ENCODE peak calls at places on chromosomes 4 and X, in six cellular contexts. H, G, D, P, C and Z are unnamed samples.

GRCh38 chrX:136762820-136763452 is 17.8 kb downstream of the ARHGEF6 start:
- DNase-seq in C (no peak), H (no peak), P (no peak), D (no peak), G (no peak), Z (no peak)

GRCh38 chr4:181951265-181951664 is 291.9 kb upstream of the TENM3 start:
- DNase-seq in H (no peak), P (no peak), G (no peak), C (no peak), D (no peak), Z (no peak)

GRCh38 chr4:111943796-111944203 is 201.5 kb upstream of the FAM241A start:
- DNase-seq in G (peak; percentile 78), D (peak; percentile 35), P (peak; percentile 47), C (peak; percentile 46), H (peak; percentile 53), Z (peak; percentile 62)

GRCh38 chr4:7186081-7186480 is 6.3 kb upstream of the SORCS2 start:
- DNase-seq in D (no peak), G (peak; percentile 72), C (no peak), H (no peak), P (no peak), Z (peak; percentile 55)

GRCh38 chr4:151184523-151185458 is 85.4 kb downstream of the RPS3A start:
- DNase-seq in G (no peak), C (peak; percentile 21), P (peak; percentile 31), H (no peak), D (no peak), Z (no peak)

GRCh38 chrX:3232262-3232950 is 114.0 kb downstream of the MXRA5 start:
- DNase-seq in C (no peak), H (no peak), P (no peak), D (no peak), G (no peak), Z (no peak)

GRCh38 chr4:120008957-120009356 is 57.7 kb downstream of the MAD2L1 start:
- DNase-seq in C (no peak), D (no peak), G (no peak), P (no peak), H (no peak), Z (no peak)

GRCh38 chr4:83490876-83491450 is 6.1 kb upstream of the ABRAXAS1 start:
- DNase-seq in G (peak; percentile 64), D (no peak), H (no peak), P (peak; percentile 50), C (no peak), Z (peak; percentile 80)

GRCh38 chr4:128228778-128229457 is 58.7 kb downstream of the PGRMC2 start:
- DNase-seq in C (no peak), H (no peak), P (peak; percentile 32), D (no peak), G (no peak), Z (no peak)

GRCh38 chr4:145012841-145013240 is 85.2 kb downstream of the ANAPC10 start:
- DNase-seq in H (no peak), D (no peak), C (peak; percentile 62), G (no peak), P (peak; percentile 41), Z (no peak)

GRCh38 chr4:40307627-40308497 is 27.3 kb upstream of the CHRNA9 start:
- DNase-seq in G (peak; percentile 37), C (no peak), H (peak; percentile 36), D (no peak), P (no peak), Z (no peak)

GRCh38 chr4:98608343-98608742 is 50.1 kb downstream of the TSPAN5 start:
- DNase-seq in D (no peak), C (no peak), G (no peak), H (no peak), P (no peak), Z (no peak)

GRCh38 chr4:84563002-84563401 is 19.9 kb upstream of the CDS1 start:
- DNase-seq in G (no peak), C (no peak), H (no peak), D (no peak), P (peak; percentile 65), Z (no peak)

GRCh38 chr4:85512446-85513205 is 37.7 kb downstream of the ARHGAP24 start:
- DNase-seq in D (no peak), C (no peak), G (no peak), H (no peak), P (no peak), Z (no peak)

GRCh38 chr4:77092832-77093800 is 17.3 kb upstream of the CCNI start:
- DNase-seq in C (peak; percentile 91), P (peak; percentile 40), H (no peak), G (no peak), D (no peak), Z (no peak)

GRCh38 chr4:114383721-114384120 is 214.9 kb upstream of the UGT8 start:
- DNase-seq in D (no peak), P (peak; percentile 69), G (no peak), C (peak; percentile 83), H (no peak), Z (no peak)

GRCh38 chrX:72129661-72130060 is 2.1 kb downstream of the RTL5 start:
- DNase-seq in G (no peak), D (no peak), C (no peak), P (no peak), H (no peak), Z (no peak)

GRCh38 chr4:2666722-2667247 is 89.4 kb downstream of the TNIP2 start:
- DNase-seq in G (no peak), H (no peak), C (no peak), D (no peak), P (no peak), Z (no peak)

GRCh38 chrX:104195489-104196084 is 29.3 kb downstream of the FAM199X start:
- DNase-seq in P (peak; percentile 70), G (peak; percentile 44), H (peak; percentile 18), C (peak; percentile 22), D (no peak), Z (peak; percentile 32)

GRCh38 chr4:185718578-185719492 is 93.2 kb downstream of the SORBS2 start:
- DNase-seq in C (no peak), D (no peak), G (no peak), H (no peak), P (no peak), Z (no peak)

GRCh38 chr4:113657834-113658233 is 103.7 kb downstream of the CAMK2D start:
- DNase-seq in G (no peak), C (peak; percentile 54), H (no peak), P (peak; percentile 75), D (no peak), Z (no peak)

GRCh38 chrX:27679281-27679680 is 89.1 kb downstream of the DCAF8L2 start:
- DNase-seq in D (no peak), G (no peak), P (peak; percentile 22), C (peak; percentile 36), H (no peak), Z (no peak)

GRCh38 chrX:147884958-147885357 is 26.8 kb upstream of the FMR1 start:
- DNase-seq in H (no peak), G (no peak), C (no peak), D (no peak), P (no peak), Z (no peak)

GRCh38 chrX:129957241-129958099 is 25.0 kb upstream of the BCORL1 start:
- DNase-seq in G (peak; percentile 87), D (peak; percentile 73), C (no peak), H (peak; percentile 68), P (peak; percentile 11), Z (peak; percentile 86)

GRCh38 chr4:178138491-178138890 is 696.3 kb upstream of the AGA start:
- DNase-seq in P (no peak), G (no peak), H (no peak), C (no peak), D (no peak), Z (no peak)

GRCh38 chr4:147550626-147551250 is 66.5 kb upstream of the TMEM184C start:
- DNase-seq in D (no peak), P (no peak), C (peak; percentile 65), G (no peak), H (no peak), Z (no peak)

GRCh38 chrX:39848900-39849299 is 248.9 kb downstream of the BCOR start:
- DNase-seq in H (no peak), D (no peak), P (peak; percentile 58), G (no peak), C (no peak), Z (no peak)

GRCh38 chr4:54539500-54540029 is 118.2 kb upstream of the KIT start:
- DNase-seq in P (no peak), C (no peak), G (peak; percentile 80), H (peak; percentile 50), D (peak; percentile 49), Z (peak; percentile 11)

GRCh38 chr4:52588097-52588496 is 71.0 kb downstream of the USP46 start:
- DNase-seq in P (peak; percentile 33), D (no peak), C (no peak), G (peak; percentile 68), H (no peak), Z (no peak)

GRCh38 chrX:20715176-20715575 is 448.5 kb upstream of the RPS6KA3 start:
- DNase-seq in C (no peak), H (no peak), P (no peak), D (no peak), G (no peak), Z (no peak)

GRCh38 chr4:4673070-4673469 is 131.2 kb upstream of the STX18 start:
- DNase-seq in G (peak; percentile 99), P (peak; percentile 69), H (peak; percentile 69), C (no peak), D (no peak), Z (peak; percentile 71)

DNA sequence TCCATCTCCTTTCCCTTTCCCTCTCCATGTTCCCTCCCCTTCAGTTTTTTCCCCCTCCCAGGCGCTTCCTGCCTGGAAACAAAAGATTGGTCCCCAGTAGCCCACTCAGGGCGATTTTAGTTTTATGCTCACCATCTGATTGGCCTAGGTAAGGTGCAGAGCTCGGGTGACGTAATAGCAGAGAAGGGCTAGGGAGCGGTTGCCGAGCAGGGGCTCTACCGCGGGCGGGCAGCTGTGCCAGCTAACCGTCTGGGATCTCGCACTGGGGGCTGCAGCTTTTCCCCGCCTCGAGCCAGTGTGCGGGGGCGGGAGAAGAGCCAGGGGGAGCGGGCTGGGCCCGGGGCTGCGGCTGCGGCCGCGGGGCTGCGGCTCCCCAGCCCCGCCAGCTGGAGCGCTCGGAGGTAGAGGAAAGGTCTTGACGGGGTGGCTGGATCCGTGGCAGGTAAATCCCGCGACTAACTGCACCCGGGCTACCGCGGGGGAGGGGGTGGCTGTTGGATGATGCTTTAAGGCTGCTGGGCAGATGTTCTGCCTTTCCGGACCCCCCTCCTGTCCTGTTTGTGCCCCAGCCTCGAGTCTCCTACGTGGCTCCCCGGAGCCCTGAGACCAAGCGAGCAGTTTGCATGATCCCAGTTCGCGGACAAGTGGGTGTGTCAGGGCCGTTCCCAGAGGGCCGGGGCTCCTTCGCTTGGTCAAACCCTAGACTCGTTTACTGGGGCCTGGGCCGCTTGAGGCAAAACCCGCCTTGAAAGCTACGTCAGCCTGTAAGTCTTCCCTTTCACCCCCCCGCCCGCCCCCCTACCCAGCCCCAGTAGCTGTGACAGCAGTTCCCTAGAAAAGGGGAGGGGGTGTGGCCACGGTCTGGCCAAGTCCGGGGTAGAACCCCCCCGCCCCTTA is at the start of gene PAK3:
- DNase-seq in C (peak; percentile 69), P (peak; percentile 65), H (peak; percentile 22), G (peak; percentile 72), D (no peak), Z (peak; percentile 92)
- H3K4me3 ChIP-seq in C (peak within 1 kb of the TSS; percentile 53), P (peak within 1 kb of the TSS; percentile 76), H (peak within 1 kb of the TSS; percentile 33), G (peak within 1 kb of the TSS; percentile 69), D (peak within 1 kb of the TSS; percentile 7), Z (peak within 1 kb of the TSS; percentile 61)

GRCh38 chrX:46637937-46638336 is 64.4 kb downstream of the CHST7 start:
- DNase-seq in G (no peak), C (peak; percentile 62), H (no peak), D (no peak), P (no peak), Z (no peak)
- H3K4me1 ChIP-seq in G (no peaks in the 10 kb centered on the region), C (no peaks in the 10 kb centered on the region), H (no peaks in the 10 kb centered on the region), D (peaks cover 1% of the 10 kb centered on the region), P (no peaks in the 10 kb centered on the region), Z (peaks cover 10% of the 10 kb centered on the region)

GRCh38 chr4:89285735-89286134 is 21.9 kb downstream of the GPRIN3 start:
- DNase-seq in G (no peak), D (no peak), P (no peak), C (no peak), H (no peak), Z (no peak)
- H3K4me3 ChIP-seq in G (no peak overlapping the region), D (no peak overlapping the region), P (no peak overlapping the region), C (no peak overlapping the region), H (no peak overlapping the region), Z (no peak overlapping the region)

GRCh38 chr4:152458801-152459302 is 77.0 kb downstream of the FBXW7 start:
- DNase-seq in G (no peak), P (no peak), D (no peak), H (no peak), C (no peak), Z (no peak)
- H3K4me1 ChIP-seq in G (peaks cover 1% of the 10 kb centered on the region), P (peaks cover 22% of the 10 kb centered on the region), D (no peaks in the 10 kb centered on the region), H (no peaks in the 10 kb centered on the region), C (no peaks in the 10 kb centered on the region), Z (no peaks in the 10 kb centered on the region)